ENCODE peak calls at places on chromosomes 1 and 21, in seven cellular contexts. P is lung, L is NB4, Q is lower leg skin, C is fibroblast of pulmonary artery, H is RWPE2, S is heart right ventricle. I is an unnamed sample.

GRCh38 chr1:18820791-18821641 is 38.4 kb downstream of the TAS1R2 start:
- DNase-seq in P (peak), S (peak), Q (peak), C (peak), L (peak), H (peak), I (peak)

GRCh38 chr1:85569122-85569521 is 11.4 kb upstream of the CCN1 start:
- DNase-seq in P (no peak), L (no peak), C (peak), H (no peak), S (no peak), Q (no peak), I (no peak)

GRCh38 chr1:226977288-226977972 is 37.3 kb downstream of the COQ8A start:
- DNase-seq in C (no peak), L (no peak), Q (no peak), S (no peak), P (no peak), H (no peak), I (no peak)

GRCh38 chr1:68116643-68117235 is 66.3 kb upstream of the DIRAS3 start:
- DNase-seq in C (peak), S (peak), Q (no peak), H (no peak), L (peak), P (peak), I (peak)

GRCh38 chr1:33327587-33328325 is 6.9 kb upstream of the A3GALT2 start:
- DNase-seq in H (no peak), P (peak), Q (peak), C (peak), L (peak), S (peak), I (no peak)

GRCh38 chr21:39029086-39029772 is 154.0 kb downstream of the PSMG1 start:
- DNase-seq in Q (no peak), C (peak), S (no peak), P (no peak), L (no peak), H (no peak), I (no peak)

GRCh38 chr21:44612669-44613229 is 870 bp downstream of the KRTAP10-8 start:
- DNase-seq in C (no peak), P (no peak), H (peak), S (no peak), L (no peak), Q (no peak), I (no peak)

GRCh38 chr1:84363019-84363418 is 35.3 kb upstream of the DNASE2B start:
- DNase-seq in H (no peak), P (no peak), Q (peak), L (no peak), S (no peak), C (no peak), I (no peak)

GRCh38 chr1:195053478-195053877 is 1554.8 kb downstream of the KCNT2 start:
- DNase-seq in L (no peak), P (no peak), S (no peak), Q (no peak), H (no peak), C (no peak), I (peak)

GRCh38 chr1:203037509-203038190 is 11.4 kb downstream of the PPFIA4 start:
- DNase-seq in H (no peak), P (no peak), S (no peak), Q (no peak), L (no peak), C (no peak), I (no peak)

GRCh38 chr1:203038891-203039608 is 12.8 kb downstream of the PPFIA4 start:
- DNase-seq in S (peak), C (peak), Q (peak), P (peak), H (peak), L (peak), I (peak)

GRCh38 chr1:203036537-203036936 is 10.2 kb downstream of the PPFIA4 start:
- DNase-seq in P (no peak), L (no peak), Q (no peak), C (no peak), S (no peak), H (no peak), I (no peak)

GRCh38 chr1:203039609-203040517 is 13.6 kb downstream of the PPFIA4 start:
- DNase-seq in Q (no peak), P (no peak), S (no peak), C (no peak), H (peak), L (peak), I (no peak)

DNA sequence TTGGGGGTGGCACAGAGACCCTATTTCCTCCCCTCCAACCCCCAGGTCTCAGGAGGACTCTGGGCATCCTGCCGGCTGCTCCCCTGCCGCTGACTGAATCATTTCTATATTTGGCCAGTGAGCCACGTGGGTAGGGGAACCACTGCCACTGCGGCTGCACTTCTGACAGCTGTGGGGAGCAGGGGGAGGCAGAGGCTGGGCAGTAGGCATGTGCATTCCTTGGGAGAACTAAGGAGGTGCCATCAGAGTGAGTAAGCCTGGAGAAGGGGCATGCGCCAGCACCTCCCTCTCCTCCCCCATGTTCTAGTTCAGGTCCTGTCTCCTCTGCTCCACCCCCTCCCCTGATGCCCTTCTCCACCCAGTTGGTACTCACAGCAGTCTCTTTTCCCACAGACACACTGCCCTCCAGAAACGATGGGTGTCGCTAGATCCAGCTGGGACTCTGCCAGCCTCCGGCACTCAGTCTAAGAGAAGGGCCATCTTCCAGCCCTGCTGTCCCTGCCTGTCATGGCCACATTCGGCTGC is 12.0 kb downstream of the PPFIA4 start:
- DNase-seq in H (peak), P (no peak), C (peak), S (peak), L (peak), Q (no peak), I (peak)
- TF ChIP-seq CTCF in H (no peak), P (no peak), C (peak), S (no peak), L (no peak), Q (no peak), I (no peak)

GRCh38 chr1:201739054-201739453 is 89.9 kb upstream of the IPO9 start:
- DNase-seq in C (no peak), P (no peak), H (no peak), S (no peak), L (no peak), Q (no peak), I (no peak)

GRCh38 chr1:201737350-201738060 is 91.5 kb upstream of the IPO9 start:
- DNase-seq in L (no peak), S (peak), H (no peak), C (peak), Q (no peak), P (no peak), I (no peak)

GRCh38 chr1:201734776-201735175 is 94.2 kb upstream of the IPO9 start:
- DNase-seq in P (no peak), H (no peak), L (no peak), S (no peak), Q (no peak), C (no peak), I (no peak)

GRCh38 chr1:201739492-201740085 is 89.4 kb upstream of the IPO9 start:
- DNase-seq in C (peak), H (no peak), L (peak), P (peak), S (peak), Q (no peak), I (peak)

GRCh38 chr1:201736707-201737320 is 92.1 kb upstream of the IPO9 start:
- DNase-seq in S (no peak), L (no peak), Q (no peak), H (no peak), P (no peak), C (no peak), I (peak)
- H3K4me3 ChIP-seq in S (no peak), L (no peak), Q (no peak), H (no peak), P (no peak), C (no peak), I (no peak)

GRCh38 chr1:149927535-149928387 is at the start of gene SF3B4:
- DNase-seq in H (peak), C (peak), L (peak), S (peak), P (peak), Q (peak), I (peak)

GRCh38 chr1:149929847-149930246 is 2.2 kb upstream of the SF3B4 start:
- DNase-seq in H (no peak), P (no peak), Q (no peak), C (no peak), S (no peak), L (no peak), I (no peak)

GRCh38 chr1:149927056-149927534 is 508 bp downstream of the SF3B4 start:
- DNase-seq in H (no peak), Q (no peak), C (no peak), P (no peak), S (no peak), L (no peak), I (peak)

GRCh38 chr1:149926296-149926695 is 1.3 kb downstream of the SF3B4 start:
- DNase-seq in C (no peak), S (no peak), Q (no peak), L (no peak), P (no peak), H (no peak), I (no peak)

GRCh38 chr1:149928388-149928724 is 753 bp upstream of the SF3B4 start:
- DNase-seq in P (no peak), C (no peak), Q (no peak), H (no peak), L (no peak), S (no peak), I (no peak)
- TF ChIP-seq CTCF in P (no peak), C (no peak), Q (no peak), H (no peak), L (no peak), S (no peak), I (no peak)

GRCh38 chr1:9466780-9467755 is 72.2 kb upstream of the SLC25A33 start:
- DNase-seq in H (no peak), Q (peak), L (no peak), C (no peak), S (no peak), P (peak), I (no peak)
- H3K4me3 ChIP-seq in H (no peak), Q (no peak), L (no peak), C (no peak), S (no peak), P (no peak), I (no peak)

DNA sequence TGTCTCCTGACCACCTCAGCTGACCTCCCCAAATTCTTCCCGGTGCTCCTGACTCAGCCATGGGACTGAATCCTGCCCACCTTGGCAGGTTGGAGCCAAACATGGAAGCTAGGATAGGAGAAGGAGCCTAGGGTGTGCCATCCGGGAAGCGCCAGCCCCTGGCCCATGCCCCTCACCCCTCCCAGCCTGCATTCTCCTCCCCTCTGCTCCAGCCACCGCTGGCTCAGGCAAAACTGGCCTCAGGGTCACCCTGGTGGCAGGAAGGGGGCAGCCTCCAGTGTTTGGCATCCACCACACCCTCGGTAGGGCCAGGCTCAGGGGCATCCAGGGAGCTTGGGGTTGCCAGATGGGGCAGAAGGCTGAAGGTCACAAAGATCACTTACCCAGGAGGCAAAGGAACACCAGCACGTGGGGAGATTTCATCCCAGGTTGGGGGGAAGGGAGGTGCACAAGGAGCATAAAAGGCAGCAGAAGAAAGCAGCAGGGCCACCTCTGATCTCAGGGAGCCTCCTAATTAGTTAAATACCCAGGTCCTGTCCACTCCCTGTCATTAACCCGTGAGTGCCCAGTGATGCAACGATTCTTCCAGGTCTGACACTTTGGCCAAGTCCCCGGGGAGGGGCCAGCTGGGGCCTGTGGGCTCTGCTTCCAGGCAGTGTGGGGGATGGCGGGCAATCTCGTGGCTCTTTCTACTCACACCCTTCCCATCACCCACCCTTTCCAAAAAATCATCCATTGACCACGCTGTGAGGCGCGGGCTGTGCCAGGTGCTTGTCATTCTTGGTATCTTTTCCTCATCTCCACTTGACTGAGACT is at the start of gene PLA2G2E:
- DNase-seq in H (no peak), L (no peak), S (no peak), C (no peak), Q (no peak), P (no peak), I (no peak)
- TF ChIP-seq CTCF in H (no peak), L (no peak), S (no peak), C (no peak), Q (no peak), P (no peak), I (no peak)